ENCODE peak calls at places on chromosome 11, in six cellular contexts. H is cardiac muscle cell, V is skeletal muscle cell, N is neuronal stem cell, X is right lobe of liver, B is PC-9. G is an unnamed sample.

GRCh38 chr11:15286465-15286864 is 171.7 kb downstream of the INSC start:
- DNase-seq in H (no peak), V (no peak), N (no peak), X (no peak), B (no peak), G (no peak)

GRCh38 chr11:1304376-1304775 is 5.1 kb downstream of the TOLLIP start:
- DNase-seq in H (peak), V (no peak), N (no peak), X (peak), B (no peak), G (no peak)

GRCh38 chr11:372809-373715 is 3.8 kb downstream of the B4GALNT4 start:
- DNase-seq in H (no peak), V (no peak), N (no peak), X (no peak), B (no peak), G (no peak)

GRCh38 chr11:76313913-76314740 is 66.8 kb downstream of the THAP12 start:
- DNase-seq in H (no peak), V (no peak), N (no peak), X (no peak), B (no peak), G (no peak)

GRCh38 chr11:28621648-28622215 is 513.5 kb downstream of the METTL15 start:
- DNase-seq in H (no peak), V (no peak), N (no peak), X (no peak), B (no peak), G (peak)

GRCh38 chr11:34986883-34987525 is 70.6 kb downstream of the PDHX start:
- DNase-seq in H (no peak), V (no peak), N (no peak), X (no peak), B (no peak), G (no peak)

GRCh38 chr11:12502950-12503579 is 125.7 kb downstream of the PARVA start:
- DNase-seq in H (no peak), V (no peak), N (no peak), X (no peak), B (no peak), G (peak)

GRCh38 chr11:116874251-116874650 is 36.8 kb upstream of the APOA1 start:
- DNase-seq in H (no peak), V (no peak), N (no peak), X (no peak), B (no peak), G (peak)

GRCh38 chr11:9493492-9493891 is 32.7 kb downstream of the ZNF143 start:
- DNase-seq in H (no peak), V (no peak), N (no peak), X (no peak), B (no peak), G (no peak)

GRCh38 chr11:59669611-59670009 is 773 bp upstream of the PATL1 start:
- DNase-seq in H (no peak), V (no peak), N (no peak), X (peak), B (peak), G (peak)

GRCh38 chr11:29446132-29446531 is 570.7 kb downstream of the KCNA4 start:
- DNase-seq in H (no peak), V (no peak), N (no peak), X (no peak), B (no peak), G (no peak)

GRCh38 chr11:75040167-75040770 is 51.5 kb downstream of the NEU3 start:
- DNase-seq in H (no peak), V (no peak), N (no peak), X (no peak), B (no peak), G (no peak)

GRCh38 chr11:30356388-30356787 is 33.5 kb downstream of the ARL14EP start:
- DNase-seq in H (no peak), V (no peak), N (no peak), X (no peak), B (no peak), G (no peak)

GRCh38 chr11:100816823-100817222 is 129.7 kb downstream of the ARHGAP42 start:
- DNase-seq in H (peak), V (no peak), N (no peak), X (no peak), B (no peak), G (no peak)

GRCh38 chr11:134866981-134867675 is 455.1 kb upstream of the B3GAT1 start:
- DNase-seq in H (no peak), V (no peak), N (no peak), X (no peak), B (peak), G (no peak)

GRCh38 chr11:30143098-30143705 is 87.6 kb upstream of the FSHB start:
- DNase-seq in H (peak), V (no peak), N (peak), X (no peak), B (no peak), G (peak)

GRCh38 chr11:23123766-23124165 is 263.5 kb upstream of the CCDC179 start:
- DNase-seq in H (no peak), V (peak), N (no peak), X (no peak), B (no peak), G (peak)

GRCh38 chr11:122140535-122140934 is 24.5 kb upstream of the BLID start:
- DNase-seq in H (no peak), V (peak), N (no peak), X (no peak), B (peak), G (peak)

GRCh38 chr11:111602865-111603632 is 800 bp downstream of the SIK2 start:
- DNase-seq in H (peak), V (no peak), N (peak), X (peak), B (peak), G (peak)

GRCh38 chr11:67056640-67057409 is at the start of gene RHOD:
- DNase-seq in H (peak), V (no peak), N (peak), X (peak), B (peak), G (no peak)

GRCh38 chr11:74820763-74821162 is 72.1 kb downstream of the RNF169 start:
- DNase-seq in H (no peak), V (peak), N (no peak), X (no peak), B (no peak), G (peak)

GRCh38 chr11:29040489-29040888 is 932.3 kb downstream of the METTL15 start:
- DNase-seq in H (no peak), V (no peak), N (no peak), X (no peak), B (no peak), G (no peak)

GRCh38 chr11:1920909-1921575 is 1.5 kb downstream of the TNNT3 start:
- DNase-seq in H (no peak), V (no peak), N (no peak), X (no peak), B (no peak), G (no peak)

GRCh38 chr11:119196833-119197483 is 9.2 kb upstream of the CBL start:
- DNase-seq in H (peak), V (peak), N (peak), X (no peak), B (peak), G (peak)

DNA sequence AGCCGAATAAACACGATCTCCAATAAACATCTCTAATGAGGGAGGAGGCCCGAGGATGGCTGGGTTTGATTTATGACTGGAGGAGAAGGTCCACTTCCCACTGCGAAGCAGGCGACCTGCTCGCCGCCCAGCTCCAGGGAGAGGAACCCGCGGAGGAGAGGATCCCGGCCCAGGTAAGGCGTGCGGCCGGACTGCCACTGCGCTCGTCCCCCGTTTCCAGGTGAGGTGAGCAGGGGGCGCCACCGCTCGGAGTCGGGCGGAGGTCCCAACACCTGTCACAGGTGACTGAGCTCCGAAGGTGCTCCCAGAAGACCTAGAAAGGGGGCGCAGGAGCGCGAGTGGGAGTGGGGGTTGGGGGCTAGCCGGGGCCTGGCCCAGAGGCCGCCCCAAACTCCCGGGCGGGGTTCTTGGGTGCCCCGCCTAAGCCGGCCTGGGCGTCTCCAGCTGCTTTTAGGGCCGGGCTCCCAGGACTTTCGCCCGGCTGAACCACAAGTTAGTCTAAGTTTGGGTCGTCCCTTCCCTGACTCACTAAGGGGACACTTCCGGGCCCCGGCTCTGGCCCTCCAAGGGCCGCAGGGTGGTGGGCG is 5.4 kb upstream of the PAX6 start:
- DNase-seq in H (no peak), V (no peak), N (peak), X (no peak), B (no peak), G (no peak)
- H3K4me3 ChIP-seq in H (no peak), V (no peak), N (peak), X (no peak), B (no peak), G (no peak)

GRCh38 chr11:7846003-7846402 is 49.3 kb upstream of the OR5P2 start:
- DNase-seq in H (no peak), V (no peak), N (no peak), X (no peak), B (no peak), G (no peak)

DNA sequence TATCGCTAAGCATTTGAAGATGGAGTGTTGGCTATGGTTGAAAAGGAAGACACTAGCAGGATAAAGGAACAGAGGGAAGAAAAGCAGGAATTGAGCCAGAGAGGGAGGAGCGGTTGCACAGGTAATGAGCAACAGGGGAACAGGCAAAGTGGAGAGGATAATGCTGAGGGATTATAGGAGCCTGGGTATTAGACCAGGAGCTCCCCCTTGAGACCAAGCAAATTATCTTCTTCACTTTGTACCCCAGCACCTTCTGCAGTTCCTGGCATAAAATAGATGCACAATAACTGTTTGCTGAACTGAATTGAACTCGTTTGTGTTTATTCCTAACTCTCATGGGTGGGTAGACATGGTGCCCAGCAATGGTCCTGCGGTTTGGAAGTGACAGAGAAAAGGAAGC is 54.6 kb upstream of the OR5P2 start:
- DNase-seq in H (no peak), V (no peak), N (no peak), X (no peak), B (no peak), G (no peak)
- H3K4me3 ChIP-seq in H (no peak), V (no peak), N (no peak), X (no peak), B (no peak), G (no peak)

DNA sequence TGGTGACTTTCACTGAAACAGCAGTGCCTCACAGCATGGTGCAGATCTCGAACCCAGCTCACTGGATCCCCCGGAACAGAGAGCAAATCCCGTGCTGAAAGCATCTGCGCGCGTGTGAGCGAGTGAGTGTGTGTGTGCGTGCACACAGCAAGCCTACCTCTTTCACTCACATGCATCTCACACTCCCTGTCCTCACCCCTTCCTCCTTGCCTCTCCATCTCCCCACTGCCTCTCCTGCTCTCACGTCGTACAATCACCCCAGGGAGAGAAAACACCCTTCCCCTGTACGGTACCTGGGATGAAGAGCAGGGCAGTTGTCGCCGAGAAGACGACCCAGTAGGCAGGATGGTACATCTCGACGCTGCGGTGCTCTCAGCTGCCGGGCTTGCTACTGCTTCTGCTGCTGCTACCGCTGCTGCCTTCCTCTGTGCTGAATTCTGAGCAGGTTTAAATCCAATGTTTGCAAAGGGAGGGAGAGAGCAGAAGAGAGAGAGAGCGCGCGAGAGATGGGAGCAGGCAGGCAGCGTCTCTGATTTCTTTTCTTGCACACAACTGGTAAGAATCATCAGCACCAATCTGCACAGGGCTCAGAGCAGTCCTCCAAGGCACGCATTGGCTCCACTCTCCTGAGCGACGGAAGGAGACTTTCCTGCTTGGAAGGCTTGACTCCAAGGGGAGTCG is at the start of gene OPCML:
- DNase-seq in H (peak), V (no peak), N (no peak), X (no peak), B (no peak), G (no peak)
- H3K4me3 ChIP-seq in H (no peak), V (no peak), N (peak), X (no peak), B (no peak), G (no peak)

DNA sequence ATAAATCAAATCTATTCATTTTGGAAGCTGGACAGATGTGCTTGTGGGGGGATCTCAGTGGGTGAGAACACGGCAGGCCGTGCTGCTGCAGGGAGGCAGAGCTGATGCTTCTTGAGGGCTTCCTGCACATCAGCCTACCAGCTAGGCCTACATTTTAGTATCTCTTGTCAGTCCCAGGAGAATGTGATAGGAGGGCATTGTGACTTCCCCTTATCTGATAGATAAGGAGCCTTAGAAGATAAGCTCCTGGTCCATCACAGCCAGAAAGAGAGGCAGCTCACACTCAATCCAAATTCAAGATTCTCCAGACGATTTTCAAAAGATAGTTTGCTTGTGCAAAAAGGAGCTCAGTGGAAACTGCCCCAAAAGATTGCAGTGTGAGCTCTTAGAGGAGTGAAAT is 89.0 kb downstream of the SHANK2 start:
- DNase-seq in H (no peak), V (no peak), N (no peak), X (no peak), B (no peak), G (no peak)
- H3K4me3 ChIP-seq in H (no peak), V (no peak), N (no peak), X (no peak), B (no peak), G (no peak)

GRCh38 chr11:10752486-10752885 is 1.4 kb downstream of the CTR9 start:
- DNase-seq in H (no peak), V (no peak), N (no peak), X (no peak), B (no peak), G (no peak)
- H3K4me3 ChIP-seq in H (no peak), V (peak), N (peak), X (peak), B (peak), G (peak)

GRCh38 chr11:130448416-130449068 is at the start of gene ADAMTS15:
- DNase-seq in H (peak), V (peak), N (peak), X (peak), B (peak), G (peak)

GRCh38 chr11:130449246-130449990 is 973 bp downstream of the ADAMTS15 start:
- DNase-seq in H (peak), V (no peak), N (no peak), X (no peak), B (no peak), G (peak)

GRCh38 chr11:130451261-130452019 is 3.0 kb downstream of the ADAMTS15 start:
- DNase-seq in H (no peak), V (no peak), N (no peak), X (no peak), B (peak), G (peak)

GRCh38 chr11:130448039-130448415 is 418 bp upstream of the ADAMTS15 start:
- DNase-seq in H (no peak), V (no peak), N (no peak), X (no peak), B (no peak), G (no peak)

DNA sequence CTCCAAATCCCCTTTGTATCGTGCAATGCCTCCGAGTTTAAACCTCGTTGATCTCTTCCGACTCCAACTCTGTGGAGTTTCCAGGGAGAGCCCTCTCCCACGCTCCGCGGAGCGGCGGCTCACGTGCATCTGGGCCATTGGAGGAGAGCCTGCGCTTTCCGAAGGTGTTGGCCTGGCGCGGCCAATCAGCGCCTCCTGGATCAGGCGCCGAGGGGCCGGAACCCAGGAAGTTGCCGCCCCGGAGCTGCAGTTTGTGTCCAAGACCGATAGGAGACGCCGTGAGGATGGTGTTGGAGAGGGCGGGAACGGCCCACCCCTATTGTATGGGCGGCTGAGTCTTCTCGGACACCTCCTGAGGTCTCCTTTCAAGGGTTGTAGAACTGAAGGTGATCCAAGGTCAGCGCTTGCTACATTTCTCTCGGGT is 1.6 kb downstream of the ADAMTS15 start:
- DNase-seq in H (peak), V (no peak), N (no peak), X (no peak), B (no peak), G (peak)
- H3K4me3 ChIP-seq in H (peak), V (peak), N (peak), X (no peak), B (peak), G (peak)

GRCh38 chr11:64890084-64890944 is 11.9 kb upstream of the EHD1 start:
- DNase-seq in H (no peak), V (no peak), N (no peak), X (no peak), B (no peak), G (no peak)
- H3K4me3 ChIP-seq in H (no peak), V (no peak), N (no peak), X (peak), B (no peak), G (no peak)

GRCh38 chr11:126114486-126115252 is 52.0 kb upstream of the CDON start:
- DNase-seq in H (no peak), V (no peak), N (no peak), X (no peak), B (peak), G (no peak)
- H3K4me3 ChIP-seq in H (no peak), V (no peak), N (no peak), X (no peak), B (no peak), G (no peak)

GRCh38 chr11:5809122-5809519 is 397 bp downstream of the OR52N2 start:
- DNase-seq in H (no peak), V (no peak), N (no peak), X (no peak), B (no peak), G (no peak)
- H3K4me3 ChIP-seq in H (peak), V (peak), N (no peak), X (peak), B (peak), G (peak)